ENCODE peak calls at places on chromosomes 16 and 17, in ten cellular contexts. V, A, T, R, B, C, G, J, Z and S are unnamed samples.

GRCh38 chr17:18004901-18005305 is 32.2 kb downstream of the DRC3 start:
- DNase-seq in V (no peak), A (no peak), T (no peak), R (no peak), B (no peak), C (no peak), G (no peak), J (peak), Z (no peak), S (no peak)

GRCh38 chr16:4288148-4288921 is 15.5 kb upstream of the TFAP4 start:
- DNase-seq in V (peak), A (peak), T (peak), R (peak), B (peak), C (peak), G (peak), J (peak), Z (peak), S (peak)

GRCh38 chr16:48547530-48547929 is 62.5 kb downstream of the N4BP1 start:
- DNase-seq in V (no peak), A (no peak), T (no peak), R (no peak), B (no peak), C (no peak), G (no peak), J (no peak), Z (no peak), S (no peak)

GRCh38 chr16:81181013-81181720 is 57.3 kb upstream of the BCO1 start:
- DNase-seq in V (peak), A (peak), T (no peak), R (no peak), B (peak), C (peak), G (peak), J (peak), Z (peak), S (no peak)

GRCh38 chr16:51146256-51146924 is 4.7 kb downstream of the SALL1 start:
- DNase-seq in V (no peak), A (no peak), T (no peak), R (no peak), B (no peak), C (no peak), G (no peak), J (no peak), Z (no peak), S (no peak)

GRCh38 chr17:77453613-77454559 is 313.1 kb downstream of the SEC14L1 start:
- DNase-seq in V (peak), A (peak), T (no peak), R (peak), B (no peak), C (no peak), G (no peak), J (no peak), Z (no peak), S (no peak)

GRCh38 chr17:2701161-2701995 is 10.2 kb downstream of the CLUH start:
- DNase-seq in V (peak), A (no peak), T (peak), R (peak), B (peak), C (no peak), G (peak), J (peak), Z (peak), S (peak)

GRCh38 chr17:46191332-46192210 is 1.7 kb downstream of the KANSL1 start:
- DNase-seq in V (peak), A (no peak), T (no peak), R (no peak), B (no peak), C (no peak), G (no peak), J (peak), Z (no peak), S (peak)

GRCh38 chr17:47694818-47695663 is 1.1 kb downstream of the TBKBP1 start:
- DNase-seq in V (peak), A (peak), T (no peak), R (peak), B (peak), C (no peak), G (peak), J (peak), Z (peak), S (peak)

GRCh38 chr17:27384721-27385120 is 71.5 kb upstream of the KSR1 start:
- DNase-seq in V (peak), A (no peak), T (no peak), R (no peak), B (no peak), C (no peak), G (no peak), J (no peak), Z (no peak), S (no peak)
- H3K27ac ChIP-seq in V (peak), A (no peak), T (no peak), R (no peak), B (no peak), C (peak), G (peak), J (no peak), Z (no peak), S (no peak)

GRCh38 chr17:63999680-64000531 is 1.8 kb downstream of the PRR29 start:
- DNase-seq in V (peak), A (no peak), T (no peak), R (no peak), B (no peak), C (no peak), G (no peak), J (peak), Z (no peak), S (no peak)

GRCh38 chr17:64002658-64003525 is 4.7 kb downstream of the PRR29 start:
- DNase-seq in V (no peak), A (no peak), T (no peak), R (no peak), B (no peak), C (no peak), G (no peak), J (peak), Z (no peak), S (no peak)

GRCh38 chr17:64001091-64001579 is 3.0 kb downstream of the PRR29 start:
- DNase-seq in V (no peak), A (no peak), T (no peak), R (no peak), B (no peak), C (no peak), G (no peak), J (peak), Z (no peak), S (no peak)

GRCh38 chr17:64003526-64004121 is 5.5 kb downstream of the PRR29 start:
- DNase-seq in V (peak), A (no peak), T (no peak), R (no peak), B (no peak), C (no peak), G (no peak), J (peak), Z (no peak), S (no peak)

GRCh38 chr17:64001763-64002529 is 3.8 kb downstream of the PRR29 start:
- DNase-seq in V (peak), A (peak), T (no peak), R (no peak), B (no peak), C (no peak), G (no peak), J (peak), Z (no peak), S (no peak)
- H3K27ac ChIP-seq in V (no peak), A (peak), T (peak), R (no peak), B (peak), C (no peak), G (peak), J (no peak), Z (no peak), S (no peak)

GRCh38 chr17:42566215-42566872 is 556 bp upstream of the MLX start:
- DNase-seq in V (no peak), A (no peak), T (no peak), R (no peak), B (no peak), C (no peak), G (no peak), J (no peak), Z (no peak), S (peak)
- H3K27ac ChIP-seq in V (peak), A (peak), T (peak), R (peak), B (peak), C (no peak), G (peak), J (peak), Z (peak), S (peak)

GRCh38 chr17:19940722-19941464 is 36.7 kb downstream of the AKAP10 start:
- DNase-seq in V (no peak), A (no peak), T (no peak), R (no peak), B (no peak), C (peak), G (no peak), J (peak), Z (no peak), S (no peak)
- H3K27ac ChIP-seq in V (no peak), A (no peak), T (no peak), R (no peak), B (no peak), C (peak), G (no peak), J (no peak), Z (no peak), S (no peak)

GRCh38 chr16:24988137-24988535 is 27.0 kb downstream of the ARHGAP17 start:
- DNase-seq in V (no peak), A (no peak), T (no peak), R (no peak), B (no peak), C (no peak), G (no peak), J (no peak), Z (no peak), S (no peak)

GRCh38 chr16:24990803-24991202 is 24.4 kb downstream of the ARHGAP17 start:
- DNase-seq in V (no peak), A (no peak), T (no peak), R (no peak), B (no peak), C (no peak), G (no peak), J (no peak), Z (no peak), S (no peak)

GRCh38 chr16:24989417-24989978 is 25.7 kb downstream of the ARHGAP17 start:
- DNase-seq in V (no peak), A (no peak), T (no peak), R (no peak), B (no peak), C (no peak), G (no peak), J (no peak), Z (no peak), S (no peak)

GRCh38 chr16:24986512-24987303 is 28.5 kb downstream of the ARHGAP17 start:
- DNase-seq in V (no peak), A (peak), T (no peak), R (no peak), B (no peak), C (peak), G (peak), J (no peak), Z (peak), S (no peak)

DNA sequence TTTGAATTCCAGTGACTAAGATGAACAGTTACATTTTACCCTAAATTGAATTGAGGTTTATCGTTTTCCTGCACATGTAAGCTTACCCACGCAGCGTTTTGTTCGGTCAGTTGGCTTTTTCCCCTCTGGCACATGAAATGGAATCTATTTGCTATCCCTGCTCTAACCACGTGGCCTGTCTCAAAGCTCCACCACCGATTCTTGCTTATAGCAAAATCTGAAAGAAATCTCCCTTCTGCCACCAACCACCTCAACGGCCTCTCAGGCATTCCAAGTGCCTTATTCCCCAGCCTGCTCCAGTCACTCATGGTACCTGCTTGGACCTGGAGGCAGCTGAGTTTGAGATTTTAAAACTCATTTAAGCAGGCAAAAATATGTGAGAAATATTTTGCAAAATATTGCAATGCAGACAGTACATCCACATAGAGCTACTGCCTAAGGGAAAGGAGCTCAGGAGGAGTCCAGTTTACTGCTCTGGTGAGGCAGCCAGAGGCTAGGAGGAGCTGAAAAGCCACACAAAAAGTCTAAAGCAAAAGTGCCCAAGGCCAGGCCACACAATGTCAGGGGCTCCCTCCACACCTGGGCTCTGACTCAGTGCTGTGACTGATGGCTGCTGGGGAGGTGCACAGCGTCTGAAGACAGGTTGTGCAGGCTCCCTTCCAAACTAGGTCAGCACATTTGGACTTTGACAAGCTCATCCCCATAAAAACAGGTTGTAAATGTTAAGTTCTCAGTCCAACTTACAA is 26.4 kb downstream of the ARHGAP17 start:
- DNase-seq in V (no peak), A (no peak), T (no peak), R (peak), B (no peak), C (peak), G (no peak), J (no peak), Z (no peak), S (peak)
- H3K27ac ChIP-seq in V (peak), A (peak), T (no peak), R (peak), B (peak), C (peak), G (peak), J (no peak), Z (peak), S (peak)